ENCODE peak calls at places on chromosomes 4 and X, in seven cellular contexts. O is K562; J is CD4-positive, CD25-positive, alpha-beta regulatory T cell; Q is Peyer's patch; N is heart left ventricle; G is uterus; T is tibial nerve. Z is an unnamed sample.
A peak's percentile ranks its signal among the peaks of the same experiment; 100 is the strongest.

GRCh38 chr4:117327491-117327890 is 242.1 kb upstream of the TRAM1L1 start:
- DNase-seq in O (no peak), J (no peak), Q (no peak), G (no peak), N (no peak), T (no peak), Z (no peak)

GRCh38 chr4:3318561-3319021 is 25.8 kb downstream of the RGS12 start:
- DNase-seq in J (no peak), Q (no peak), G (no peak), T (no peak), N (no peak), O (peak; percentile 46), Z (peak; percentile 25)

GRCh38 chr4:127484101-127484500 is 148.7 kb upstream of the INTU start:
- DNase-seq in N (no peak), Q (no peak), J (no peak), O (no peak), T (no peak), G (no peak), Z (no peak)

GRCh38 chrX:109448539-109448938 is 33.3 kb downstream of the GUCY2F start:
- DNase-seq in N (no peak), G (no peak), O (no peak), T (no peak), Q (no peak), J (no peak), Z (no peak)

GRCh38 chr4:27916432-27917184 is 1056.0 kb downstream of the STIM2 start:
- DNase-seq in J (no peak), G (no peak), N (peak; percentile 14), Q (no peak), O (no peak), T (no peak), Z (no peak)

GRCh38 chr4:148273501-148273986 is 168.7 kb downstream of the NR3C2 start:
- DNase-seq in O (no peak), G (no peak), J (no peak), N (no peak), Q (no peak), T (no peak), Z (no peak)

GRCh38 chrX:108443065-108443464 is 3.4 kb downstream of the COL4A5 start:
- DNase-seq in N (no peak), G (no peak), J (no peak), O (no peak), Q (no peak), T (no peak), Z (no peak)

GRCh38 chr4:176262243-176262642 is 6.8 kb downstream of the ASB5 start:
- DNase-seq in J (no peak), O (no peak), N (no peak), G (no peak), Q (no peak), T (no peak), Z (no peak)

GRCh38 chrX:10608099-10608498 is 12.3 kb downstream of the MID1 start:
- DNase-seq in T (no peak), J (no peak), Q (no peak), N (no peak), O (no peak), G (no peak), Z (no peak)

GRCh38 chrX:106670631-106671030 is 55.9 kb upstream of the RNF128 start:
- DNase-seq in O (no peak), G (no peak), J (no peak), N (no peak), T (no peak), Q (no peak), Z (no peak)

GRCh38 chrX:19585370-19586082 is 70.2 kb upstream of the MAP3K15 start:
- DNase-seq in O (no peak), T (no peak), G (no peak), J (no peak), N (no peak), Q (no peak), Z (no peak)

GRCh38 chr4:44196796-44197195 is 251.8 kb downstream of the KCTD8 start:
- DNase-seq in J (no peak), G (no peak), O (no peak), N (no peak), Q (no peak), T (no peak), Z (no peak)

GRCh38 chr4:178599521-178599920 is 1157.3 kb upstream of the AGA start:
- DNase-seq in J (no peak), O (no peak), N (no peak), T (no peak), Q (no peak), G (no peak), Z (no peak)

GRCh38 chr4:127985989-127986388 is 20.8 kb downstream of the ABHD18 start:
- DNase-seq in J (no peak), Q (no peak), G (no peak), N (no peak), O (no peak), T (no peak), Z (no peak)

GRCh38 chr4:22202351-22203343 is 254.1 kb upstream of the KCNIP4 start:
- DNase-seq in J (no peak), G (no peak), Q (no peak), T (no peak), N (no peak), O (no peak), Z (no peak)

GRCh38 chr4:118904935-118905334 is 16.3 kb downstream of the SYNPO2 start:
- DNase-seq in O (no peak), G (no peak), J (no peak), T (no peak), Q (no peak), N (no peak), Z (no peak)

DNA sequence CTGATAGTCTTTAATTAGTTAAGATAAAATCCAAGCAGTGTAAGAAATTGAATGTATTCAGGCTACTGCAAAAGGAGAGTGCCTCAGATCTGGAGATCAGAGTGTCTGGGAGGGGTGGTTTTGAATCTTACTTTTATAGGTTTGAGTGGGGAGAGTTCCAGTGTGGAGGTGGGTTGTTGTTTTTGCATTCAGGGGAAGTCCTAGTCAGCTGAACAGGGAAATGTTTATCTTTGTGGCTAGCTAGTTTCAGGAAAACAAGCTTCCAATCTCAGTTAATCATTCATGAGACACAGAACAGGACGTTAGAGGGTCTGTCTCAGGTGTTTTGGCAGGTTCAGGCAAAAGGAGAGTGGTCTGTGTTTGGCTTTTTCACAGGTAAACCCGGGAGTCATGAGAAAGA is 26.0 kb downstream of the ZNF81 start:
- DNase-seq in N (no peak), G (no peak), Q (no peak), T (no peak), O (no peak), J (no peak), Z (no peak)
- H3K9me3 ChIP-seq in N (no peaks in the 10 kb centered on the region), G (no peaks in the 10 kb centered on the region), Q (no peaks in the 10 kb centered on the region), T (no peaks in the 10 kb centered on the region), O (no peaks in the 10 kb centered on the region), J (no peaks in the 10 kb centered on the region), Z (no peaks in the 10 kb centered on the region)

GRCh38 chr4:143351149-143351691 is 14.5 kb downstream of the GAB1 start:
- DNase-seq in O (no peak), T (no peak), G (no peak), Q (no peak), J (no peak), N (no peak), Z (no peak)

GRCh38 chr4:143354990-143355389 is 18.3 kb downstream of the GAB1 start:
- DNase-seq in Q (no peak), N (no peak), O (no peak), G (no peak), T (no peak), J (no peak), Z (no peak)

GRCh38 chr4:143353797-143354196 is 17.1 kb downstream of the GAB1 start:
- DNase-seq in N (no peak), Q (no peak), G (no peak), T (no peak), O (no peak), J (no peak), Z (no peak)

GRCh38 chr4:143352052-143352451 is 15.4 kb downstream of the GAB1 start:
- DNase-seq in N (no peak), T (no peak), G (no peak), O (no peak), J (no peak), Q (no peak), Z (no peak)

DNA sequence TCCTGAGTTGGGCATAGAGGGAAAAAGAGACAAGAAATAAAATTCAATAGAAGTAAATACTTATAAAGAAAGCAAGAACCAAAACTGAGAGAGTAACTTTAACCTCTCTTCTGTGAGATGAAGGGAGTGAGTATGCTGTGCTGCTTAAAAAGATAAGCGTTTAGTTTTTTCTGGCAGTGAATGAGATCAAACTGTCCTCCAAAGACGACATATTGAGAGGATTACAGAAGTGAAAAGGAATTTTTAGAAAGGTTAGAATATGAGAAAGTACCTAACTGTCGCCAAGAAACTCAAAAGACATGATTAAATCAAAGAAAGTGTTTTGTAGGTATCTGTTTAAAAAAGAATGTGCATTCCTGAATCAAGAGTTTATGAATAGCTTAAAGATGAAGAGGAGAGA is 16.0 kb downstream of the GAB1 start:
- DNase-seq in G (no peak), O (no peak), Q (no peak), N (no peak), J (no peak), T (no peak), Z (no peak)
- H3K4me1 ChIP-seq in G (peaks cover 21% of the 10 kb centered on the region), O (peaks cover 16% of the 10 kb centered on the region), Q (no peaks in the 10 kb centered on the region), N (peaks cover 70% of the 10 kb centered on the region), J (no peaks in the 10 kb centered on the region), T (peaks cover 5% of the 10 kb centered on the region), Z (peaks cover 46% of the 10 kb centered on the region)

DNA sequence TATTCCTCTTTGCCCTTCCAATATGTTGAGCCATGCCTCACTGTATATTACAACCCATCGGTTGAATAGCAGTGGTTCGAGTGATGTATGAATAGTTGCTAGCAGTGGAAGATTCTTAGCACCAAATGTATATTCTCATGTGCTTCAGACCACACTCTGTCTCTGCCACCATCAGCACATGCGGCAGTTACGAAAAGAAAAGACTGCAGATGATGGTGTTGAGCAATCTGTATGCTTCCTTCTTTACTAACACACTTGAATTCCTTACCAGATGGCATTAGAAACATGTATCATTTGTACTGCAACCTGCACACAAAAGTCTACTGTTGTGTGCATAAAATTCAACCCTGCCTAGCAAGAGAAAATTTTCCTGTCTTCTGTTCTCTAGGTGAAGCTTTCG is 214.6 kb downstream of the ENOX2 start:
- DNase-seq in G (no peak), Q (no peak), T (no peak), J (no peak), N (no peak), O (no peak), Z (no peak)
- H3K27me3 ChIP-seq in G (no peaks in the 10 kb centered on the region), Q (no peaks in the 10 kb centered on the region), T (no peaks in the 10 kb centered on the region), J (no peaks in the 10 kb centered on the region), N (no peaks in the 10 kb centered on the region), O (no peaks in the 10 kb centered on the region), Z (no peaks in the 10 kb centered on the region)

DNA sequence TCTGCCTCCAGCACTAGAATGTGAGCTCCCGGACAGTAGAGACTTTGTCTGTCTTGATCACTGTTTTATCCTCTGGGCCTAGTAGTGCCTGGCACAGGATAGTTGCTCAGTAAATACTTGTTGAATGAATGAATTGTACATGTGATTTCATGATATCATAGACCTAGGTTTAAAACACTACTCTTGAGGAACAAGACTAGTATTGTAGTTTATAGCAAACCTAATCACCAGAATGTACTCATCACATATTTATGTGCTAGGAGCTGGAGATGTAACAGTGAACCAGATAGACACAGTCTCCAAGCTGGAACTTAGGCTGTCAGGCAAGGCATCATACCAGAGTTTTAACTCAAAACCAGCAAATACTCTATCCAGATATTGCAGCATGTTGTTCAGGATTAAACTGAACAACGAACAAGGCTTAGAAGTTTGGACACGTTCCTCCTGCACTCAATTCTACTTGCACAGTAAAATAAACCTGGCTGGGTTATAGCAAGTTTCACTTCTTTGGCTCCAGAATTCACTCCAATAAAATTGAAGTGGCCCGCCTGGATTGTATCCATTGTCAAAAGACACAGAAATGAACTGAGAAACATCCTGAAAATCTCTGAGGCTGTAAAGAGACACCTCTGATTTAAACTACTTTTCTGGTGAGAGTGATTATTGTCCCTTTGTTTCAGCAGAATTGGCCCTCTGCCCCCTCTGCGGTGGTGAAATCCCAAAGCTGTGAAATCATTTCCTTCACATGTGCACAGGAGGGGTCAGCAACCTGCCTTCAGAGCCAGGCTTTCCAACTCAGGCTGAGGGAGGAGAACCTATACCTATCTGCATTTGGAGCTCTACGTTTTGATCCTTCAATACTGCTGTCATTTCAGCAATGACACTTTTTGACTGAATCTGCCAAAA is 23.2 kb downstream of the GAB3 start:
- DNase-seq in G (peak; percentile 83), N (no peak), O (no peak), J (no peak), T (peak; percentile 33), Q (no peak), Z (no peak)
- H3K9me3 ChIP-seq in G (no peaks in the 10 kb centered on the region), N (no peaks in the 10 kb centered on the region), O (no peaks in the 10 kb centered on the region), J (no peaks in the 10 kb centered on the region), T (no peaks in the 10 kb centered on the region), Q (no peaks in the 10 kb centered on the region), Z (no peaks in the 10 kb centered on the region)

Z was measured in ascending aorta.